ENCODE peak calls at places on chromosomes 4 and X, in four cellular contexts. C is HCT116; B is KBM-7; A is naive thymus-derived CD8-positive, alpha-beta T cell. X is an unnamed sample.

GRCh38 chrX:40855411-40855810 is 120.1 kb upstream of the MED14 start:
- DNase-seq in C (no peak), B (no peak), A (no peak), X (no peak)

GRCh38 chrX:51614353-51614752 is 4.4 kb downstream of the CENPVL3 start:
- DNase-seq in C (peak), B (peak), A (no peak), X (peak)

GRCh38 chr4:173794662-173795061 is 264.6 kb upstream of the HAND2 start:
- DNase-seq in C (no peak), B (no peak), A (no peak), X (no peak)

GRCh38 chrX:93580634-93581033 is 92.7 kb downstream of the NAP1L3 start:
- DNase-seq in C (no peak), B (no peak), A (no peak), X (peak)

GRCh38 chr4:169225812-169226211 is 44.9 kb downstream of the SH3RF1 start:
- DNase-seq in C (peak), B (no peak), A (no peak), X (no peak)

GRCh38 chrX:133660356-133660755 is 245.1 kb upstream of the GPC4 start:
- DNase-seq in C (no peak), B (no peak), A (no peak), X (no peak)

GRCh38 chr4:177051473-177052060 is 258.1 kb upstream of the NEIL3 start:
- DNase-seq in C (peak), B (peak), A (no peak), X (peak)

GRCh38 chr4:64781737-64782326 is 372.6 kb upstream of the TECRL start:
- DNase-seq in C (no peak), B (peak), A (no peak), X (peak)

GRCh38 chr4:138401330-138401729 is 159.2 kb upstream of the SLC7A11 start:
- DNase-seq in C (no peak), B (no peak), A (no peak), X (no peak)

GRCh38 chr4:89929425-89930272 is 35.0 kb downstream of the MMRN1 start:
- DNase-seq in C (no peak), B (no peak), A (peak), X (peak)

GRCh38 chrX:41600266-41600665 is 88.5 kb upstream of the GPR34 start:
- DNase-seq in C (no peak), B (no peak), A (no peak), X (no peak)

GRCh38 chrX:119407681-119408080 is 8.5 kb downstream of the SLC25A43 start:
- DNase-seq in C (no peak), B (no peak), A (no peak), X (no peak)

X was measured in MM.1S.